ENCODE peak calls at places on chromosomes 1 and 21, in eight cellular contexts. G is HCT116, R is sigmoid colon, M is K562, Q is stomach, S is GM12891, I is suprapubic skin, T is transverse colon. Z is an unnamed sample.

GRCh38 chr1:17200756-17201155 is 4.2 kb upstream of the PADI1 start:
- DNase-seq in G (no peak), R (no peak), M (no peak), Q (no peak), S (no peak), I (no peak), T (no peak), Z (no peak)

GRCh38 chr1:53388963-53389362 is 61.1 kb upstream of the LRP8 start:
- DNase-seq in G (no peak), R (no peak), M (no peak), Q (no peak), S (no peak), I (no peak), T (no peak), Z (peak)

GRCh38 chr1:71561729-71562128 is 480.9 kb upstream of the ZRANB2 start:
- DNase-seq in G (no peak), R (no peak), M (no peak), Q (no peak), S (no peak), I (no peak), T (no peak), Z (no peak)

GRCh38 chr1:209405183-209405823 is 178.2 kb upstream of the CAMK1G start:
- DNase-seq in G (no peak), R (no peak), M (no peak), Q (no peak), S (no peak), I (no peak), T (no peak), Z (no peak)

GRCh38 chr1:67484492-67484891 is 54.3 kb upstream of the SERBP1 start:
- DNase-seq in G (no peak), R (no peak), M (no peak), Q (no peak), S (no peak), I (no peak), T (no peak), Z (no peak)

GRCh38 chr1:24206516-24207394 is 19.7 kb upstream of the IFNLR1 start:
- DNase-seq in G (no peak), R (no peak), M (no peak), Q (peak), S (no peak), I (no peak), T (no peak), Z (no peak)

GRCh38 chr21:46392921-46393320 is 65.8 kb upstream of the DIP2A start:
- DNase-seq in G (no peak), R (peak), M (no peak), Q (no peak), S (no peak), I (no peak), T (peak), Z (no peak)

GRCh38 chr1:203607169-203607873 is 19.3 kb upstream of the ATP2B4 start:
- DNase-seq in G (no peak), R (no peak), M (peak), Q (peak), S (no peak), I (no peak), T (peak), Z (peak)

GRCh38 chr1:98468111-98468717 is 193.3 kb upstream of the SNX7 start:
- DNase-seq in G (peak), R (no peak), M (no peak), Q (no peak), S (no peak), I (no peak), T (no peak), Z (no peak)

GRCh38 chr1:6117064-6117463 is 63.1 kb downstream of the CHD5 start:
- DNase-seq in G (no peak), R (no peak), M (no peak), Q (no peak), S (no peak), I (no peak), T (no peak), Z (no peak)
- TF ChIP-seq POLR2AphosphoS5 in G (no peak), R (no peak), M (no peak), Q (no peak), S (no peak), I (no peak), T (no peak), Z (no peak)

DNA sequence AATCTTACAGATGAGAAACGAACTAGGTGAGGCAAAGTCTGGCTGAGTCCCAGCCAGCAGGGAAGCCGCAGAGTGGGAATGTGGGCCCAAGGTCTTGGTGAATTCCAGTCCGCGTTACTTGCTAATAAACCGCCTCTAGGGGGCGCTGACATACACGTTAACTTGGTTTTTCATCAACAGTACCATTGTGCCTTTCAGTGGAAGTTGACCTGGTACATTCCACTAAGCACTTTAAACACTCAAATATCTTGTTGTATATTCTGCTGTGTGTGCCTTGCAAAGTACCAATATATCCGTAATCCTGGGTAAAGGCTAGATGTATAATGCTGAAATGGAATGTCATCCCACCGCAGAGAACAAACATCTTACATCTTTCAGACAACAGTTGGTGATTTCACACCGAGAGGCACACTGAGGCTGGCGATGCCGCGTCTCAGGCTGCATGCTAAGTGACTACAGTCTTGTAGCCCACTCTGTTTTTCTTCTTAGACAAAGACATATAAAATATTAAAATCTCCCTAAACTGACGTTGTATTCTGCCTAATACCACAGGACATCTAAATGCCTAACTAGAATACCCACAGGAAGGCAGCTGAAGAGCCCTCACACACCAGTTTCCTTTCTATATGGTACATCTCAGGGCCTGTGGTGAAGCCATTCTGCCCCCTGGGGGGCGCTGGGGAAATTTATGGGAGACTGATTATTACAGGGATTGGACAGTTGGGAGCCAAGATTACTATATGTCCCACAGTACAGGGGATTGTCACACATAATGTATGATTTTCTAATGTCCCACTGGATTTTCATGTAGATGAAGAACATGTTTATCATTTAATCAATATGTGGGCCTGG is 49.2 kb upstream of the C1orf198 start:
- DNase-seq in G (peak), R (peak), M (peak), Q (peak), S (peak), I (no peak), T (peak), Z (peak)
- TF ChIP-seq POLR2A in G (no peak), R (no peak), M (no peak), Q (no peak), S (no peak), I (no peak), T (no peak), Z (no peak)

DNA sequence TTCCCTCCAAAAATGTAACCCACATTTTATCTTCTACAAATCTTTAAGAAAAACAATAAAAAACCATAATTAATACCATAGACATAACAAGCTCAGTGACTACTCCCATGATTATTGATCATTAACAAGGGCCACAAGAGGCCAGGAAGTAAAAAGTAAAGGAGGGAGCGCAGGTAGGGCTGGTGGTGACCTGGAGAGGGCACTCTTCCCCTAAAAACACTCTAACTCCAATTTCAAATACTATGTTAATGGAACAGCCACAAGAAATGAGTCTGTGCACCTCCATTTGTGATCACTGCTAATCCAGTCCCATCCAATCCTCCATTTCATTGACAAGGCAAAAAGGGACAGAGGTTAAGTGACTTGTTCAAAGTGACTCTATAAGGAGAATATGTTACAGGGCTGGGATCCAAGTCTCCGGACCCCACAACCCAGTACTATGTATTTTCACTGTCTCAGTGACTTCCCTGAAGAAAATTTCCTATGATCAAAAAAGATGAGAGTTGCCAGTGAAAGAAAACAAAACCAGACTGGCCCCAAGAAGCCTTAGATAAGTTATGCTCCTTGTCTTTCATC is 41.2 kb upstream of the CFAP298 start:
- DNase-seq in G (peak), R (no peak), M (peak), Q (no peak), S (peak), I (no peak), T (no peak), Z (no peak)
- TF ChIP-seq POLR2AphosphoS5 in G (no peak), R (no peak), M (no peak), Q (no peak), S (no peak), I (no peak), T (no peak), Z (no peak)

DNA sequence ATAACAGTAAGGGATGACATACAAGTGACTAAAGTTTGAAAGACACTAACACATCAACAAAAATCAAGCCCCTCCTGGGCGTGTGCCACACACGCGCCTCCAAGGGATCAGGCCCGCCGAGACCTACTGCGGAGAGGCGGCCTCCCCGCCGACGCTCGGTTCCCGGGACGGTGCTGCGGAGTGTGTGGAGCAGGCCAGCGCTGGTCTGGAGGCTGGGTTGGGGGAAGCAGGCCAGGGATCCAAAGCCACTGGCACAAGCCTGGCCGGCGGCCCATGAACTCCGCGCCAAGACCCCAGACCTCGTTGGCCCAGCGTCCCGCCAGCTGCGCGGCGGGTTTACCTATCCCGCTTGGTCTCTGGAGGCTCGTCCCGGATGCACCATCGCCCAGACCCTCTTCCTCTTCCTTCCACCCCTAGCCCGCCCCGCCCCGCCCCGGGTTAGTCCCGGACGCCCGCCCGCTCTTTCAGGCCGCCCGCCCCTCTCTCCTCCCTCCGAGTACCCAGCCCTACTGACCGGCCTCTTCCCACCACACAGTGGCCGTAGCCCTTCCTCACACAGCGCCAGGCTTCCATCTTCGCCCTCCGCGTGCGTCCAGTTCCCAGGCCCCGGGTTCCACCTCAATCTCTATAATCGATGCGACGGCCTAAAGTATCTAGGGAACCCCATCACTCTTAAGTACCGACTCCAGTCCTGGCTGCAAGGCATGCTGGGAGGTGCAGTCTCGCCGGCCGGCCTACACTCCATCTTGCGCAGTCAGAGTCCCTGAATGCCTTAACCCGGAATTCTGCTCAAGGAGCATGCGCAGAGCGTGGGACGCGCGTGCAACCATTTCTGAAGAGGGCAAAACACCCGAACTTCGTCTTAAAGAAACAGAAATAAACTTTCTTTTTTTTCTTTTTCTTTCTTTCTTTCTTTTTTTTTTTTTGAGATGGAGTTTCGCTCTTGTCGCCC is at the start of gene ANGEL2:
- DNase-seq in G (peak), R (peak), M (peak), Q (peak), S (peak), I (peak), T (peak), Z (peak)
- TF ChIP-seq POLR2A in G (peak), R (no peak), M (peak), Q (no peak), S (peak), I (no peak), T (peak), Z (no peak)

GRCh38 chr1:45610589-45611226 is 13.1 kb downstream of the CCDC17 start:
- DNase-seq in G (no peak), R (no peak), M (no peak), Q (no peak), S (no peak), I (no peak), T (no peak), Z (no peak)
- TF ChIP-seq POLR2AphosphoS5 in G (no peak), R (no peak), M (peak), Q (no peak), S (peak), I (no peak), T (no peak), Z (no peak)

GRCh38 chr1:9685833-9686232 is 34.3 kb downstream of the PIK3CD start:
- DNase-seq in G (no peak), R (no peak), M (no peak), Q (no peak), S (no peak), I (no peak), T (no peak), Z (no peak)
- TF ChIP-seq POLR2A in G (no peak), R (no peak), M (no peak), Q (no peak), S (no peak), I (no peak), T (no peak), Z (no peak)

DNA sequence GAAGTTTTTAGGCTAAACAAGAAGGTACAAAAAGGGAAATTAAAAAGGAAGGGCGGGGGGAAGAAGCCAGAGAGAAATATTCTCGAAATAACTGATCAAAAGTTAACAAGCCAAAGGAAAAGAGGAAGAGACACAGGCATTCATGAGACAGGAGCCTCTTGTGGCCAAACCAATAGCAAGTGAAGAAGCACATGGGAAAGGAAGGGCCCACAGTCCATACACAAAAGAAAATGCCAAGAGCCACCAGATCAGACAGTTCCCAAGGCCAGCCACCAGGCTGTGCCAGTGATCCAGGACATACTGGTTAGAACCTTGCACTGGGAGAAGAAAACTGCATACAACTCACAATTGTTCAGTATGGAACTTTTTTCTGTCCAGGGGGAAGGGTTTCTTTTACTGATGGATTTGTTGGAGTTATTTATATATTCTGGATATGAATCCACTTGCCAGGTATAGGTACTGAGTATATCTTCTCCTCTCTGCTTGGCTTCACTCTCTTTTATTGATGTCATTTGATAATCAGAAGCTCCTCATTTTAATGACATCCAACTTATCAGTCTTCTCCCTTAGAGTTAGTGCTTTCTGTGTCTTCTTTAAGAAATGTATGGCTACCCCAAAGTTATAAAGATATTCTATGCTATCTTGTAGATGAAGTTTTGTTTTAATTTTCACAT is 76.8 kb downstream of the CD46 start:
- DNase-seq in G (peak), R (peak), M (peak), Q (peak), S (no peak), I (peak), T (peak), Z (no peak)
- TF ChIP-seq POLR2AphosphoS5 in G (no peak), R (peak), M (no peak), Q (peak), S (no peak), I (peak), T (no peak), Z (no peak)

DNA sequence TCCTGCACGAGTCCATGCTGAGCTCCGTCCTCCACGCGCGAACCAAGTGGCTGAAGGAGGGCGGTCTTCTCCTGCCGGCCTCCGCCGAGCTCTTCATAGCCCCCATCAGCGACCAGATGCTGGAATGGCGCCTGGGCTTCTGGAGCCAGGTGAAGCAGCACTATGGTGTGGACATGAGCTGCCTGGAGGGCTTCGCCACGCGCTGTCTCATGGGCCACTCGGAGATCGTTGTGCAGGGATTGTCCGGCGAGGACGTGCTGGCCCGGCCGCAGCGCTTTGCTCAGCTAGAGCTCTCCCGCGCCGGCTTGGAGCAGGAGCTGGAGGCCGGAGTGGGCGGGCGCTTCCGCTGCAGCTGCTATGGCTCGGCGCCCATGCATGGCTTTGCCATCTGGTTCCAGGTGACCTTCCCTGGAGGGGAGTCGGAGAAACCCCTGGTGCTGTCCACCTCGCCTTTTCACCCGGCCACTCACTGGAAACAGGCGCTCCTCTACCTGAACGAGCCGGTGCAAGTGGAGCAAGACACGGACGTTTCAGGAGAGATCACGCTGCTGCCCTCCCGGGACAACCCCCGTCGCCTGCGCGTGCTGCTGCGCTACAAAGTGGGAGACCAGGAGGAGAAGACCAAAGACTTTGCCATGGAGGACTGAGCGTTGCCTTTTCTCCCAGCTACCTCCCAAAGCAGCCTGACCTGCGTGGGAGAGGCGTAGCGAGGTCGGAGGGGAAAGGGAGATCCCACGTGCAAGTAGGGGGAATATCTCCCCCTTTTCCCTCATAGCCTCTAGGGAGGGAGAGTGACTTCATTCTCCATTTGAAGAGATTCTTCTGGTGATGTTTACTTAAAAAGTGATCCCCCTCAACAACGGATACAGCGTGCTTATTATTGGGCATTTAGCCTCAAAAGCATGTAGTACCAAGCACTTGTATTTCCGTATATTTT is 991 bp downstream of the PRMT6 start:
- DNase-seq in G (no peak), R (peak), M (peak), Q (peak), S (peak), I (peak), T (peak), Z (peak)
- TF ChIP-seq POLR2A in G (no peak), R (no peak), M (no peak), Q (no peak), S (peak), I (no peak), T (no peak), Z (no peak)

DNA sequence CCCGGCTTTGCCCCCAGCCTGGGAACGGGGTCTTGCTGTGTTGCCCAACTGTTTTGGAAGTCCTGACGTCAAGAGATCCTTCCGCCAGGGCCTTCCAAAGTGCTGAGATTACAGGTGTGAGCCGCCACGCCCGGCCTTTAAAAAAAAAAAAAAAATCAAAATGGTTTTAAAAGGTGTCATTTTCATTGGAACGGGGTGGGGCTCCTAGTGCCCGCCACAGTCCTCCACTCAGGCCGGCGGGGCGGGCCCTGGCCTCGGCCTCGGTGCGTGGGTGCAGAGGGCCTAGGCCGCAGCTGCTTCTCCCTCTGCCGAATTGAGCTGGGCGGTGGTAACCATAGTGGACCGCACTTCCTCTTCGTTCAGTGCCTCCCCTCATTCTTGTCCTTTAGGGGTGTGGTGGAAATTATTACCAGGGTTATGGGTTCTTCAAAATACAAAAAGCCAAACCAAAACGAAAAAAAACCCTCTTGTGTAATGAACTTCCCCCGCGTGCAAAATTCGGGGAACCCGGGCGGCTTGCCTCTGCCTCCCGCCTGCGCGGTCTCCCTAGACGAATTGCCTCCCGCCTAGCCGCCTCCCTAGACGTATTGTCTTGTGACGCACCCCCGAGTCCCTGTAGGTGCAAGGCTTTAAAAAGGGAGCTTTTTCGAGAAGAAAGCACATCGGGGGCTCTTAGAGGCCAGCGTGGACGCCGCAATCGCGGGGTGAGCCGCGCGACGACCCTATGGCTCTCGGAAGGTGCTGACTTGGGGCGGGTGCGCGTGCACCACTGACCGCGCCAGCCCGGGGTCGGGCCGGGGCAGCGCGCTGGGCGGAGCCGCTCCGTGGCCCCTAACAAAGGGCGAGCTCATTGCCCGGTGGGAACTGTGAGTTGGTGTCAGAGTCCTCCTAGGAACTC is 10.5 kb upstream of the SPEN start:
- DNase-seq in G (no peak), R (peak), M (no peak), Q (peak), S (no peak), I (peak), T (peak), Z (peak)
- TF ChIP-seq POLR2AphosphoS5 in G (no peak), R (no peak), M (no peak), Q (no peak), S (no peak), I (no peak), T (peak), Z (peak)